ENCODE peak calls at places on chromosomes 6 and 20, in seven cellular contexts. N, U, X, D, J, Y and H are unnamed samples.

GRCh38 chr6:38432479-38432878 is 207.2 kb downstream of the BTBD9 start:
- DNase-seq in D (no peak), X (no peak), J (no peak), U (no peak), Y (no peak), N (no peak), H (no peak)

GRCh38 chr20:41038878-41039404 is 10.3 kb downstream of the TOP1 start:
- DNase-seq in U (no peak), N (no peak), D (no peak), J (no peak), X (no peak), Y (no peak), H (peak)

GRCh38 chr20:59994697-59995122 is 36.5 kb downstream of the CDH26 start:
- DNase-seq in X (peak), D (peak), N (no peak), U (no peak), Y (no peak), J (peak), H (no peak)

GRCh38 chr20:44204156-44204831 is 6.3 kb downstream of the OSER1 start:
- DNase-seq in Y (no peak), D (no peak), J (peak), X (peak), U (peak), N (no peak), H (no peak)

GRCh38 chr20:47620808-47621805 is 119.4 kb downstream of the NCOA3 start:
- DNase-seq in N (peak), D (no peak), J (peak), Y (no peak), X (peak), U (peak), H (peak)

GRCh38 chr20:53871541-53871940 is 198.9 kb downstream of the BCAS1 start:
- DNase-seq in J (no peak), D (no peak), Y (no peak), U (no peak), N (no peak), X (no peak), H (no peak)

GRCh38 chr6:143804835-143805239 is 38.3 kb upstream of the LTV1 start:
- DNase-seq in X (peak), U (no peak), J (peak), D (no peak), Y (no peak), N (no peak), H (no peak)

GRCh38 chr20:48600470-48600945 is 227.3 kb downstream of the PREX1 start:
- DNase-seq in Y (no peak), D (no peak), N (no peak), X (no peak), U (no peak), J (no peak), H (no peak)

GRCh38 chr6:63509652-63510352 is 62.5 kb upstream of the LOC128125822 start:
- DNase-seq in Y (no peak), N (no peak), X (peak), J (no peak), U (peak), D (no peak), H (no peak)

GRCh38 chr20:618980-619379 is 8.9 kb upstream of the TCF15 start:
- DNase-seq in Y (no peak), N (no peak), X (no peak), U (no peak), D (no peak), J (no peak), H (no peak)

GRCh38 chr6:38973178-38974057 is 75.2 kb upstream of the GLP1R start:
- DNase-seq in X (peak), Y (no peak), N (peak), J (peak), U (peak), D (no peak), H (peak)

GRCh38 chr6:156883497-156884252 is 106.5 kb downstream of the ARID1B start:
- DNase-seq in Y (no peak), N (peak), D (peak), X (no peak), J (no peak), U (no peak), H (no peak)

GRCh38 chr6:45115696-45116095 is 212.4 kb upstream of the RUNX2 start:
- DNase-seq in N (no peak), X (peak), D (no peak), Y (no peak), J (no peak), U (peak), H (no peak)

GRCh38 chr6:21808045-21808470 is 214.5 kb downstream of the SOX4 start:
- DNase-seq in U (peak), Y (no peak), X (peak), N (no peak), J (no peak), D (peak), H (no peak)

GRCh38 chr6:28081486-28081751 is 1.1 kb downstream of the ZNF165 start:
- DNase-seq in J (no peak), N (no peak), X (no peak), Y (no peak), U (no peak), D (no peak), H (peak)

DNA sequence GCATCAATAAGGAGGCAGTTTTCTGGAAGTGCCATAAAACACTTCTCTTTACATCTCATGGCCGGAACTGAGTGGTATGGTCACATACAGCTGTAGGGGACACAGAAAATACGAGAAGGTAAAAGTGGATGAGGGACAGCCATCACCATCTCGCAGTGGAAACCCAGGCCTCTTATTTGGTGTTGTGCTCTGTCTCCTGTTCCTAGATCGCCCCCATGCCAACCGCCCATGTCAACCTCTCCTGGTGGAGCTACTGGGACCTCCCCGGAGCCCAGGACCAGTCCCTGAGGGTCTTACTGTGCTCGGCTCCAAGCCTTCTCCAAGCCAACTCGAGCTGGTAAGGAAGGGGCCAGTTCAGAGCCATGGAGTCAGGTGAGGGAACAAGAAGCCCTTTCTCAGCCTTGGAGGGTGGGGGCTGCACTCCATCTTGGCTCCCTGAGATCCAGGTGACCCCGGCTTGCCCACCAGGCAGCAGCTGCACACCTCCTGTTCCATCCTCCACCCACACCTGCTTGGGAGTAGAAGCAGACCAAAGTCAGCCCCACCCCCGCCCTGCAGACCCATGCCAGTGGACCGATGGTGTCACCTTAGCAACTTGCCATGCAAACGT is 149.0 kb upstream of the CST7 start:
- DNase-seq in J (no peak), Y (no peak), N (no peak), U (no peak), X (no peak), D (no peak), H (no peak)
- TF ChIP-seq CTCF in J (no peak), Y (no peak), N (no peak), U (no peak), X (no peak), D (no peak), H (no peak)

DNA sequence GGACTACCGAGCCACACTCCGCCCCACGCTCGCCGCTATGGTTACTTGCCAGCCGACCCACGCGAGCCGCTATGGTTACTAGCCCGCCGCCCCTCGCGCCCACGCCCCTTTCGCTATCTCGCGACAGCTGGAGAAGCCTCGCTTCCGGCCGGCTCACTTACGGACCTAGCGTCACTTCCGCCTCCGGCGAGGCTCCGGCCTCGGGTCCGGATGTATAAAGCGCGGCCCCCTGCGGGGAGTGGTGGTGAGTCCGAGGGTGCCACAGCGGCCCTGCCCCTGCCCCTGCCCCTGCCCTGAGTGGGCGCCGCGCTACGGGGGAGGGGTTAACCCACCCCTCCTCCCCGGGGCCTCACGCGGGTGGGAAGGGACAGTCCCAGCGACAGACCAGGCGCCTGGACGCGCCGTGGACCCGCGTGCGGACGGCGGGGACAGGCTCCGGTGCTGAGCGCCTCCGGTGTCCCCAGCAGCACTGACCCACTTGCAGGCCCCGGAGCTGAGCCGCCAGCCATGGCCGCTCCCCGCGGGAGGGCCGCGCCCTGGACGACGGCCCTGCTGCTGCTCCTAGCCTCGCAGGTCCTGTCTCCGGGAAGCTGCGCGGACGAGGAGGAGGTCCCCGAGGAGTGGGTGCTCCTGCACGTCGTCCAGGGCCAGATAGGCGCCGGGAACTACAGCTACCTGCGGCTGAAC is at the start of the genes C6orf120 and WDR27:
- DNase-seq in J (peak), Y (peak), X (peak), D (peak), U (peak), N (peak), H (peak)
- TF ChIP-seq CTCF in J (peak), Y (no peak), X (no peak), D (no peak), U (peak), N (no peak), H (no peak)

GRCh38 chr6:106613590-106613989 is 15.7 kb downstream of the RTN4IP1 start:
- DNase-seq in U (no peak), N (no peak), Y (no peak), J (no peak), D (no peak), X (no peak), H (no peak)

GRCh38 chr6:106608080-106608668 is 21.1 kb downstream of the RTN4IP1 start:
- DNase-seq in X (peak), D (peak), Y (no peak), J (peak), N (peak), U (peak), H (peak)

GRCh38 chr6:106612956-106613516 is 16.3 kb downstream of the RTN4IP1 start:
- DNase-seq in Y (no peak), J (no peak), N (no peak), X (no peak), U (no peak), D (no peak), H (no peak)

GRCh38 chr6:106611030-106611429 is 18.3 kb downstream of the RTN4IP1 start:
- DNase-seq in D (no peak), J (no peak), Y (no peak), X (no peak), U (no peak), N (no peak), H (no peak)

DNA sequence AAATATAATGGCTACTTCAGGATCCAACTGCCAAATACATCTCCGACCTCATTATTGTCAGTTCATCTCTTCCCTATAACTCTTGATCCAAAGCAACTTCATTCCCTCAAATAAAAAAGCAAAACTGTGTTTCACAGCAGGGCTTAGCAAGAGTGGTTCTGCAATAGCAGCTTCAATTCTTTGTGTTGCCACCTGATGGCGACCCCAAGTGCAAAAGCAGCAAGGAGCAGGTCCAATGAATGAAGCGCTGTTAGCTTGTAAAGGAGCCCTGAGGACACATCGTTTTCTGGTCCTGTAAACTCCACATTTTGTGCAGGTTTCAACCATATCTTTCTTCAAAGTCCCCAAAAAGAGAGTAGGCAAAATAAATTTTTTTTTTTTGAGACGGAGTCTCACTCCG is 19.6 kb downstream of the RTN4IP1 start:
- DNase-seq in U (no peak), X (peak), Y (no peak), D (peak), J (no peak), N (no peak), H (no peak)
- TF ChIP-seq CTCF in U (peak), X (peak), Y (no peak), D (peak), J (peak), N (peak), H (peak)

GRCh38 chr6:123777554-123777953 is 26.1 kb upstream of the NKAIN2 start:
- DNase-seq in Y (no peak), D (no peak), U (no peak), X (peak), N (peak), J (no peak), H (no peak)
- TF ChIP-seq CTCF in Y (no peak), D (no peak), U (no peak), X (peak), N (peak), J (peak), H (peak)

GRCh38 chr6:165889636-165890403 is 226.8 kb upstream of the PDE10A start:
- DNase-seq in Y (no peak), U (peak), D (peak), J (no peak), X (peak), N (no peak), H (no peak)
- TF ChIP-seq CTCF in Y (no peak), U (peak), D (peak), J (peak), X (peak), N (peak), H (peak)

GRCh38 chr6:136547871-136548270 is 2.4 kb downstream of the MAP7 start:
- DNase-seq in X (no peak), N (no peak), U (no peak), Y (no peak), J (no peak), D (no peak), H (no peak)

GRCh38 chr6:136548582-136549330 is 1.5 kb downstream of the MAP7 start:
- DNase-seq in J (no peak), D (no peak), N (no peak), U (no peak), Y (no peak), X (no peak), H (no peak)

GRCh38 chr6:136549359-136550044 is 720 bp downstream of the MAP7 start:
- DNase-seq in U (no peak), X (no peak), J (peak), Y (peak), D (peak), N (no peak), H (no peak)

GRCh38 chr6:136546321-136546720 is 3.9 kb downstream of the MAP7 start:
- DNase-seq in J (no peak), N (no peak), Y (no peak), D (no peak), X (no peak), U (no peak), H (no peak)

DNA sequence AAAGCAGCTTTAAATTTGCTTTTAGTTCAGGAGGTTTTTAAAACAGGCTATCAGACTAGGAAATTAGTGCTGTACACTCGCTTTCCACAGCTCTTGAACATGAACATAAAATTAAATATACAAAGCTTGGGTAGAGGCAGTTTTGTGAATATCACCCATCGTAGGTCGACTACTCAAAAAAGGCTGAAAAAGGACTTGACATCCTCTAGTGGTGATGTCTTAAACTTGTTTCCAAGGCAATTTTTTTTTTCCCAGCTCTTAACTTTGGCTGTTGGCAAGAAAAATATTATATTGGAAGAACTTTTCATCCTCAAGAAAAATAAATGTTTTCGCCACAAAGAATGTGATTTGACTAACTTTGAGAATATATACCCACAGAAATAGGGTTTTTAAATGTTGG is 2.9 kb downstream of the MAP7 start:
- DNase-seq in Y (no peak), U (peak), X (peak), D (no peak), J (no peak), N (peak), H (no peak)
- TF ChIP-seq CTCF in Y (peak), U (peak), X (peak), D (peak), J (peak), N (peak), H (peak)

GRCh38 chr6:4856779-4857178 is 80.6 kb downstream of the CDYL start:
- DNase-seq in X (no peak), Y (no peak), D (no peak), U (no peak), J (no peak), N (no peak), H (no peak)
- TF ChIP-seq CTCF in X (no peak), Y (no peak), D (peak), U (no peak), J (peak), N (peak), H (peak)

GRCh38 chr6:123681957-123682462 is 45.3 kb upstream of the TRDN start:
- DNase-seq in Y (no peak), D (no peak), J (no peak), N (peak), X (no peak), U (no peak), H (no peak)

DNA sequence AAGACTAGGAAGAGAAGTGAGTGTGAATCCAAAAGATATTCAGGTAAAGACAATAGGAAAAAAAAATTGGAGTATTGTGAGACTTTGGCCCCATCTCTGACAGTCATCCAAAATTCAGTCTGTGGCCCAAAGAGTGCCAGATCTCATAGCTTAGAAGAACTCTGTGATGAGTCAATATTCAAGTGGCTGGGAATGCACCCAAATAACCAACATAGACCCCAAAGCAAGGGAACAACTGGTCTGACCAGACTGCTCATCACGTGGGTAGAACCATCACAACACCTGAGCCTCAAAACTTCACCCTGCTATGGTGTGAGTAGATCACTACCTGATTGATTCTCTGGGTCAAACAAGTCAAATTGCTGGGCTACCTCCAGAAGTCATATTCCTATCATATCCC is 51.1 kb upstream of the TRDN start:
- DNase-seq in N (no peak), U (no peak), X (no peak), Y (no peak), J (no peak), D (no peak), H (no peak)
- TF ChIP-seq CTCF in N (no peak), U (no peak), X (no peak), Y (no peak), J (no peak), D (no peak), H (no peak)

GRCh38 chr6:43478008-43478372 is 620 bp downstream of the TJAP1 start:
- DNase-seq in X (no peak), U (no peak), Y (no peak), J (no peak), D (no peak), N (no peak), H (no peak)

GRCh38 chr6:43472515-43472914 is 4.9 kb upstream of the TJAP1 start:
- DNase-seq in U (no peak), X (no peak), Y (no peak), N (no peak), D (no peak), J (no peak), H (no peak)

GRCh38 chr6:43475506-43475905 is 1.9 kb upstream of the TJAP1 start:
- DNase-seq in X (no peak), J (no peak), U (no peak), Y (no peak), D (peak), N (no peak), H (no peak)

GRCh38 chr6:43477235-43478007 is at the start of gene TJAP1:
- DNase-seq in N (peak), J (peak), U (peak), Y (peak), X (peak), D (peak), H (peak)

GRCh38 chr6:43476744-43477143 is 626 bp upstream of the TJAP1 start:
- DNase-seq in J (no peak), D (peak), N (peak), Y (no peak), U (no peak), X (no peak), H (no peak)
- TF ChIP-seq CTCF in J (no peak), D (no peak), N (no peak), Y (no peak), U (no peak), X (no peak), H (no peak)

GRCh38 chr6:106363401-106364138 is 3.1 kb downstream of the CRYBG1 start:
- DNase-seq in Y (no peak), U (peak), J (no peak), D (no peak), X (no peak), N (no peak), H (no peak)
- TF ChIP-seq CTCF in Y (no peak), U (no peak), J (no peak), D (no peak), X (no peak), N (no peak), H (no peak)